ENCODE peak calls at places on chromosomes 4 and X, in five cellular contexts. One of them, this sample, is unnamed.

GRCh38 chrX:38262715-38263620 is 42.3 kb upstream of the SRPX start:
- DNase-seq in right lobe of liver: no peak
- DNase-seq in mucosa of descending colon: no peak
- DNase-seq in lower lobe of right lung: no peak
- DNase-seq in GM06990: no peak
- DNase-seq in this sample: no peak

GRCh38 chr4:31408136-31408535 is 688.0 kb downstream of the PCDH7 start:
- DNase-seq in lower lobe of right lung: no peak
- DNase-seq in right lobe of liver: no peak
- DNase-seq in mucosa of descending colon: no peak
- DNase-seq in GM06990: no peak
- DNase-seq in this sample: no peak

GRCh38 chr4:148333265-148333664 is 108.9 kb downstream of the NR3C2 start:
- DNase-seq in GM06990: no peak
- DNase-seq in lower lobe of right lung: no peak
- DNase-seq in right lobe of liver: no peak
- DNase-seq in mucosa of descending colon: no peak
- DNase-seq in this sample: no peak

GRCh38 chr4:47703008-47703407 is 134.9 kb downstream of the CORIN start:
- DNase-seq in mucosa of descending colon: no peak
- DNase-seq in right lobe of liver: no peak
- DNase-seq in GM06990: no peak
- DNase-seq in lower lobe of right lung: no peak
- DNase-seq in this sample: no peak

GRCh38 chr4:78809928-78810835 is 34.0 kb downstream of the BMP2K start:
- DNase-seq in right lobe of liver: no peak
- DNase-seq in mucosa of descending colon: no peak
- DNase-seq in GM06990: no peak
- DNase-seq in lower lobe of right lung: no peak
- DNase-seq in this sample: no peak

GRCh38 chr4:66059131-66059530 is 388.8 kb upstream of the EPHA5 start:
- DNase-seq in lower lobe of right lung: no peak
- DNase-seq in right lobe of liver: no peak
- DNase-seq in mucosa of descending colon: no peak
- DNase-seq in GM06990: no peak
- DNase-seq in this sample: no peak

GRCh38 chr4:700587-701264 is 4.9 kb upstream of the PCGF3 start:
- DNase-seq in lower lobe of right lung: no peak
- DNase-seq in GM06990: no peak
- DNase-seq in mucosa of descending colon: no peak
- DNase-seq in right lobe of liver: no peak
- DNase-seq in this sample: no peak

GRCh38 chrX:15376956-15377355 is 7.3 kb downstream of the VEGFD start:
- DNase-seq in GM06990: no peak
- DNase-seq in lower lobe of right lung: no peak
- DNase-seq in mucosa of descending colon: no peak
- DNase-seq in right lobe of liver: no peak
- DNase-seq in this sample: no peak

GRCh38 chr4:61149278-61149677 is 50.8 kb upstream of the ADGRL3 start:
- DNase-seq in right lobe of liver: no peak
- DNase-seq in lower lobe of right lung: no peak
- DNase-seq in mucosa of descending colon: no peak
- DNase-seq in GM06990: no peak
- DNase-seq in this sample: no peak

GRCh38 chr4:168615294-168615693 is 118.4 kb downstream of the PALLD start:
- DNase-seq in mucosa of descending colon: no peak
- DNase-seq in right lobe of liver: no peak
- DNase-seq in lower lobe of right lung: no peak
- DNase-seq in GM06990: no peak
- DNase-seq in this sample: no peak

GRCh38 chr4:77776182-77777134 is 42.7 kb downstream of the CNOT6L start:
- DNase-seq in mucosa of descending colon: peak
- DNase-seq in GM06990: no peak
- DNase-seq in lower lobe of right lung: no peak
- DNase-seq in right lobe of liver: no peak
- DNase-seq in this sample: no peak

GRCh38 chr4:186700746-186701145 is 22.9 kb downstream of the FAT1 start:
- DNase-seq in mucosa of descending colon: no peak
- DNase-seq in GM06990: no peak
- DNase-seq in lower lobe of right lung: no peak
- DNase-seq in right lobe of liver: no peak
- DNase-seq in this sample: no peak

GRCh38 chr4:113837397-113837796 is 75.9 kb upstream of the CAMK2D start:
- DNase-seq in right lobe of liver: no peak
- DNase-seq in mucosa of descending colon: no peak
- DNase-seq in lower lobe of right lung: no peak
- DNase-seq in GM06990: peak
- DNase-seq in this sample: no peak

GRCh38 chr4:159047478-159048165 is 55.3 kb upstream of the RAPGEF2 start:
- DNase-seq in right lobe of liver: no peak
- DNase-seq in mucosa of descending colon: no peak
- DNase-seq in lower lobe of right lung: no peak
- DNase-seq in GM06990: no peak
- DNase-seq in this sample: no peak

GRCh38 chr4:123503698-123504389 is 107.2 kb downstream of the SPRY1 start:
- DNase-seq in lower lobe of right lung: no peak
- DNase-seq in GM06990: no peak
- DNase-seq in mucosa of descending colon: no peak
- DNase-seq in right lobe of liver: no peak
- DNase-seq in this sample: no peak

DNA sequence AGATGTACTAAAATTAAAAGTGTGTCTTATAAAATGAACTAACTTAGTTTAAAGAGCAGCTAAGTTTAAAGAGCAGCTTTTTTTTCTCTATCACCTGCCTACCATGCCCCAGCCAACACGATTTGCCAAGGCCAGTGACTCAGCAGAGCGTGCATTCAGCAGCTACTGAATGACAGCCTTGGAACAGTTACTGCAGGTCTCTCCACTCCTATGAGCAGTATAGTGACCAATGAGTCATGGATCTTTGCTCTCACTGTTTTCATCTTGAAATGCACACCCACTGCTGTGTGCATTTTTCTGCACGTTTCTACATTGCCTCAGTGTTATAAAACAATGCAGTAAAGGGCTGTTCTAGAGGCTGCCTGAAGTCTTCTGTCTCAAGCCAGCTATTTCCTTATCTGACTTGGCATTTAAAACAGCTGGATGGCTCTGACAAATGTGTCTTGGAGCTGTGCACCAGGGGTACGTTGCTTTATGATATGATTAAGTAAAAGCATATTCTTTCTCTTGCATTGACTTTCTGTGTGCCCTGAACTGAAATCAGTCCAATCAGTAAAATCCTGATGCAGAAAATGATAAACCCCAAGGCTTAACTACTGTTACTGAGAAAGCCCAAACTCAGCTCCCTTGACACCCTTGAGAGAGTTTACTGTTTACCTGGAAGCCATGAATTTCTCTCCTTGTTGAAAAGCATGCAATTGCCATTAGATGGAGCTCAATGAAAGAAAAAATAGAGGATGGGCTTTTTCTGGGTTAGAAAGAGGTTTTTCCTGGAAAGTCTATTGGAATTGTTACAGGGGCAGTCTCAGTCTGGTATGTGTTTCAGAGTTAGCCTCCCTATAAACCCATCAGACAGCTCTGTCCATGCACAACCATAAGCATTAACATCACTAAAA is 66.2 kb upstream of the C4orf54 start:
- DNase-seq in GM06990: no peak
- DNase-seq in lower lobe of right lung: peak
- DNase-seq in right lobe of liver: peak
- DNase-seq in mucosa of descending colon: peak
- DNase-seq in this sample: no peak
- TF ChIP-seq CTCF in GM06990: no peak
- TF ChIP-seq CTCF in lower lobe of right lung: no peak
- TF ChIP-seq CTCF in right lobe of liver: no peak
- TF ChIP-seq CTCF in mucosa of descending colon: no peak
- TF ChIP-seq CTCF in this sample: no peak

DNA sequence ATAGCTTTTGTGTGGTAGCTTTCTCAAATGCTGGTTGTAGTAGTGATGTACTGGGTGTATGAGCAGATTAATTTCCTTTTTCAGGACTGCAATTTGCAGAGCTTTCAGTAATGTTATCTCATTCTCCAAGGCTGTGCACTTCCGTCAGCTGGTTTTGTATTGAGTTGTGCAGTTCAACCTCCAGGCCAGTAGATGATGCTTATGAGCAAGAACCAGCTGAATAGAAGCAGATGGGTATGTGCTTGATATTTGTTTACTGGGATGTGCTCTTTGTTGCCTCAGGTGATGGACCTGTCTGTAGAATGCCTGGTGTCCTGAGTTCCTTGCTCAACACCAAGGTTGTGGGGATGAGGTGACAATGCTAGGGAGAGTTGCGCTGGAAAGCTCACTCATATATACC is 462.8 kb downstream of the PCDH18 start:
- DNase-seq in mucosa of descending colon: no peak
- DNase-seq in GM06990: no peak
- DNase-seq in lower lobe of right lung: no peak
- DNase-seq in right lobe of liver: no peak
- DNase-seq in this sample: no peak
- TF ChIP-seq CTCF in mucosa of descending colon: no peak
- TF ChIP-seq CTCF in GM06990: no peak
- TF ChIP-seq CTCF in lower lobe of right lung: no peak
- TF ChIP-seq CTCF in right lobe of liver: no peak
- TF ChIP-seq CTCF in this sample: no peak

GRCh38 chr4:172978848-172979247 is 189.8 kb upstream of the GALNT7 start:
- DNase-seq in lower lobe of right lung: no peak
- DNase-seq in right lobe of liver: no peak
- DNase-seq in mucosa of descending colon: no peak
- DNase-seq in GM06990: no peak
- DNase-seq in this sample: no peak
- TF ChIP-seq CTCF in lower lobe of right lung: no peak
- TF ChIP-seq CTCF in right lobe of liver: no peak
- TF ChIP-seq CTCF in mucosa of descending colon: no peak
- TF ChIP-seq CTCF in GM06990: no peak
- TF ChIP-seq CTCF in this sample: no peak

GRCh38 chr4:54098375-54098774 is 1.6 kb upstream of the GSX2 start:
- DNase-seq in mucosa of descending colon: no peak
- DNase-seq in GM06990: no peak
- DNase-seq in lower lobe of right lung: no peak
- DNase-seq in right lobe of liver: no peak
- DNase-seq in this sample: no peak
- TF ChIP-seq CTCF in mucosa of descending colon: no peak
- TF ChIP-seq CTCF in GM06990: no peak
- TF ChIP-seq CTCF in lower lobe of right lung: no peak
- TF ChIP-seq CTCF in right lobe of liver: no peak
- TF ChIP-seq CTCF in this sample: no peak

DNA sequence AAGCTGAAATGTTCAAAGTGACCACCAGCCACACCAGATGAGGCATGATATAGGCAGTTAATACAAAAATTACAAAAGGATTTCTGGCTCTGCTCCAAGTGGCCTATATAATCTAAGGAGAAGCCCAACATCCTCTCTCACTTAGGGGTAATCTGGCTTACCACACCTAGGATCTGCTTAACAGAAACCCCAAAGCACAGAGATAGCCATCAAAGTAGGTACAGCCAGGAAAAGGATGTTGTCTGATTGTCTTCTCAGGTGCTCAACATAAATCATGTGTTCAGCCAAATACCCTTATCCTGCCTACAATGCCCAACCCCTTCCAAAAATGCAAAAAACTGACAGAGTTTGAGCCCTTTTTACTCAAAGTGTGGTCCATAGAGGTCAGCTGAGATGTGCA is 54.0 kb downstream of the PPM1K start:
- DNase-seq in lower lobe of right lung: no peak
- DNase-seq in right lobe of liver: no peak
- DNase-seq in mucosa of descending colon: no peak
- DNase-seq in GM06990: no peak
- DNase-seq in this sample: no peak
- TF ChIP-seq CTCF in lower lobe of right lung: no peak
- TF ChIP-seq CTCF in right lobe of liver: no peak
- TF ChIP-seq CTCF in mucosa of descending colon: no peak
- TF ChIP-seq CTCF in GM06990: no peak
- TF ChIP-seq CTCF in this sample: no peak

GRCh38 chr4:3009422-3009821 is 46.1 kb downstream of the GRK4 start:
- DNase-seq in right lobe of liver: peak
- DNase-seq in lower lobe of right lung: no peak
- DNase-seq in mucosa of descending colon: no peak
- DNase-seq in GM06990: peak
- DNase-seq in this sample: no peak
- TF ChIP-seq CTCF in right lobe of liver: peak
- TF ChIP-seq CTCF in lower lobe of right lung: no peak
- TF ChIP-seq CTCF in mucosa of descending colon: no peak
- TF ChIP-seq CTCF in GM06990: peak
- TF ChIP-seq CTCF in this sample: no peak

This sample was measured in omental fat pad.